ENCODE peak calls at places on chromosome 22, in six cellular contexts. R is EH, Q is neural crest cell, P is spleen, T is right atrium auricular region, N is lower lobe of right lung. J is an unnamed sample.

GRCh38 chr22:50469377-50470305 is 5.2 kb downstream of the SBF1 start:
- DNase-seq in R (peak), Q (no peak), P (peak), T (no peak), N (peak), J (no peak)

GRCh38 chr22:28773461-28773867 is 969 bp downstream of the CCDC117 start:
- DNase-seq in R (no peak), Q (no peak), P (no peak), T (no peak), N (no peak), J (no peak)

GRCh38 chr22:49497266-49497665 is 330.4 kb downstream of the BRD1 start:
- DNase-seq in R (no peak), Q (no peak), P (no peak), T (no peak), N (no peak), J (no peak)

GRCh38 chr22:46220921-46221320 is 29.2 kb downstream of the CDPF1 start:
- DNase-seq in R (peak), Q (no peak), P (no peak), T (no peak), N (no peak), J (no peak)

GRCh38 chr22:37095113-37095512 is 14.4 kb downstream of the TMPRSS6 start:
- DNase-seq in R (no peak), Q (no peak), P (no peak), T (no peak), N (no peak), J (no peak)

GRCh38 chr22:35995772-35996171 is 32.9 kb downstream of the RBFOX2 start:
- DNase-seq in R (peak), Q (no peak), P (no peak), T (peak), N (no peak), J (peak)

GRCh38 chr22:46579751-46580449 is 40.3 kb upstream of the GRAMD4 start:
- DNase-seq in R (no peak), Q (no peak), P (peak), T (no peak), N (no peak), J (no peak)

GRCh38 chr22:42947211-42947990 is 67.5 kb downstream of the PACSIN2 start:
- DNase-seq in R (no peak), Q (peak), P (no peak), T (no peak), N (no peak), J (no peak)

GRCh38 chr22:19038728-19039447 is 83.3 kb downstream of the DGCR2 start:
- DNase-seq in R (no peak), Q (no peak), P (peak), T (no peak), N (peak), J (no peak)

GRCh38 chr22:36220457-36220921 is 18.8 kb downstream of the APOL2 start:
- DNase-seq in R (peak), Q (no peak), P (no peak), T (peak), N (no peak), J (no peak)

GRCh38 chr22:44404341-44405020 is 91.7 kb upstream of the SHISAL1 start:
- DNase-seq in R (peak), Q (no peak), P (peak), T (no peak), N (no peak), J (no peak)

GRCh38 chr22:17120281-17120680 is 879 bp downstream of the TMEM121B start:
- DNase-seq in R (peak), Q (peak), P (peak), T (no peak), N (peak), J (no peak)

GRCh38 chr22:47294222-47294532 is 531.7 kb downstream of the TBC1D22A start:
- DNase-seq in R (peak), Q (no peak), P (no peak), T (peak), N (no peak), J (peak)

GRCh38 chr22:42284643-42285181 is 14.3 kb upstream of the TCF20 start:
- DNase-seq in R (no peak), Q (no peak), P (peak), T (no peak), N (peak), J (no peak)

GRCh38 chr22:46660604-46661201 is 40.5 kb downstream of the GRAMD4 start:
- DNase-seq in R (no peak), Q (no peak), P (no peak), T (no peak), N (no peak), J (no peak)

GRCh38 chr22:46084943-46085830 is 65.1 kb upstream of the PPARA start:
- DNase-seq in R (peak), Q (no peak), P (peak), T (peak), N (peak), J (no peak)

GRCh38 chr22:35330258-35330861 is 30.7 kb downstream of the TOM1 start:
- DNase-seq in R (peak), Q (no peak), P (peak), T (peak), N (peak), J (no peak)

GRCh38 chr22:46514592-46515207 is 22.7 kb downstream of the CELSR1 start:
- DNase-seq in R (peak), Q (no peak), P (no peak), T (no peak), N (no peak), J (no peak)

GRCh38 chr22:43570531-43571144 is 158.8 kb downstream of the MPPED1 start:
- DNase-seq in R (no peak), Q (no peak), P (no peak), T (no peak), N (no peak), J (no peak)